ENCODE peak calls at places on chromosomes 6 and 20, in six cellular contexts. Y is NCI-H82, O is hypothalamus, V is occipital lobe, L is WTC11, B is endodermal cell. F is an unnamed sample.

GRCh38 chr6:27650620-27651370 is 177.9 kb upstream of the ZNF184 start:
- DNase-seq in Y (peak; percentile 90), O (no peak), V (no peak), L (peak; percentile 79), B (peak; percentile 92), F (no peak)

GRCh38 chr6:134171517-134171916 is 119.1 kb upstream of the SLC2A12 start:
- DNase-seq in Y (peak; percentile 46), O (no peak), V (no peak), L (no peak), B (no peak), F (no peak)

GRCh38 chr6:63272397-63272796 is 47.4 kb downstream of the LGSN start:
- DNase-seq in Y (peak; percentile 57), O (no peak), V (no peak), L (no peak), B (no peak), F (peak; percentile 2)

GRCh38 chr20:50580016-50580747 is 70.0 kb downstream of the PTPN1 start:
- DNase-seq in Y (peak; percentile 70), O (no peak), V (no peak), L (peak; percentile 83), B (peak; percentile 91), F (peak; percentile 32)

GRCh38 chr6:15439410-15440022 is 193.6 kb downstream of the JARID2 start:
- DNase-seq in Y (peak; percentile 89), O (no peak), V (no peak), L (no peak), B (no peak), F (no peak)

GRCh38 chr6:166862287-166862977 is 93.9 kb downstream of the RNASET2 start:
- DNase-seq in Y (peak; percentile 32), O (no peak), V (peak; percentile 34), L (peak; percentile 77), B (peak; percentile 87), F (peak; percentile 14)

GRCh38 chr6:45643136-45643535 is 265.4 kb upstream of the SUPT3H start:
- DNase-seq in Y (no peak), O (no peak), V (no peak), L (no peak), B (no peak), F (no peak)

GRCh38 chr20:9442858-9443257 is 71.5 kb upstream of the LAMP5 start:
- DNase-seq in Y (no peak), O (no peak), V (no peak), L (no peak), B (no peak), F (no peak)

GRCh38 chr20:8161262-8162071 is 29.4 kb downstream of the PLCB1 start:
- DNase-seq in Y (no peak), O (no peak), V (no peak), L (no peak), B (no peak), F (no peak)

GRCh38 chr20:33415948-33416347 is 14.6 kb upstream of the CDK5RAP1 start:
- DNase-seq in Y (peak; percentile 63), O (no peak), V (peak; percentile 24), L (peak; percentile 52), B (peak; percentile 80), F (no peak)

GRCh38 chr20:62647521-62648317 is 5.4 kb downstream of the SLCO4A1 start:
- DNase-seq in Y (peak; percentile 8), O (no peak), V (no peak), L (no peak), B (no peak), F (no peak)

GRCh38 chr20:7742479-7742878 is 197.8 kb downstream of the HAO1 start:
- DNase-seq in Y (peak; percentile 75), O (no peak), V (no peak), L (no peak), B (no peak), F (no peak)

GRCh38 chr20:25248501-25249172 is 752 bp downstream of the PYGB start:
- DNase-seq in Y (peak; percentile 48), O (peak; percentile 21), V (peak; percentile 55), L (peak; percentile 51), B (peak; percentile 76), F (no peak)

GRCh38 chr20:9072741-9073310 is 3.9 kb downstream of the PLCB4 start:
- DNase-seq in Y (no peak), O (no peak), V (no peak), L (no peak), B (no peak), F (no peak)

GRCh38 chr6:16688984-16689636 is 72.2 kb downstream of the ATXN1 start:
- DNase-seq in Y (no peak), O (no peak), V (no peak), L (no peak), B (no peak), F (no peak)

GRCh38 chr6:106870824-106871300 is 103.7 kb downstream of the CD24 start:
- DNase-seq in Y (no peak), O (no peak), V (no peak), L (no peak), B (no peak), F (no peak)

GRCh38 chr20:8874437-8874836 is 194.4 kb upstream of the PLCB4 start:
- DNase-seq in Y (no peak), O (no peak), V (no peak), L (no peak), B (no peak), F (no peak)

GRCh38 chr6:109258129-109258528 is 124.1 kb downstream of the CD164 start:
- DNase-seq in Y (no peak), O (no peak), V (no peak), L (no peak), B (no peak), F (no peak)

GRCh38 chr6:44966449-44967091 is 361.6 kb upstream of the RUNX2 start:
- DNase-seq in Y (peak; percentile 37), O (no peak), V (no peak), L (no peak), B (no peak), F (no peak)

F was measured in CD4-positive, CD25-positive, alpha-beta regulatory T cell.